ENCODE peak calls at places on chromosomes 16 and 17, in five cellular contexts. S is body of pancreas, T is HFF-Myc, Q is hepatocyte, G is esophagus squamous epithelium. X is an unnamed sample.

GRCh38 chr16:59192551-59193199 is 458.6 kb upstream of the GOT2 start:
- DNase-seq in T (no peak), S (no peak), G (no peak), Q (peak), X (no peak)

GRCh38 chr16:83802135-83802534 is 5.6 kb upstream of the HSBP1 start:
- DNase-seq in G (no peak), T (peak), S (no peak), Q (peak), X (peak)

GRCh38 chr16:67965668-67966548 is 2.5 kb downstream of the SLC12A4 start:
- DNase-seq in Q (no peak), G (no peak), S (no peak), T (no peak), X (no peak)

GRCh38 chr16:57700801-57701551 is 6.4 kb downstream of the DRC7 start:
- DNase-seq in G (no peak), T (no peak), Q (peak), S (no peak), X (no peak)

GRCh38 chr17:21457051-21458026 is 81.2 kb downstream of the KCNJ12 start:
- DNase-seq in T (peak), S (peak), Q (peak), G (peak), X (peak)

GRCh38 chr16:87966685-87967185 is 15.5 kb downstream of the BANP start:
- DNase-seq in S (peak), G (no peak), T (no peak), Q (peak), X (no peak)

GRCh38 chr17:75856062-75856681 is 1.0 kb upstream of the WBP2 start:
- DNase-seq in Q (no peak), T (no peak), S (peak), G (no peak), X (no peak)

GRCh38 chr16:27199747-27200146 is 3.6 kb upstream of the KDM8 start:
- DNase-seq in G (no peak), T (no peak), Q (no peak), S (no peak), X (no peak)

GRCh38 chr16:88730632-88731607 is 24.6 kb downstream of the CTU2 start:
- DNase-seq in G (no peak), T (no peak), S (no peak), Q (no peak), X (no peak)

GRCh38 chr17:9899280-9900018 is 5.6 kb downstream of the RCVRN start:
- DNase-seq in T (no peak), G (no peak), S (peak), Q (no peak), X (no peak)

GRCh38 chr17:55346658-55347057 is 75.0 kb downstream of the MMD start:
- DNase-seq in Q (no peak), S (no peak), G (no peak), T (no peak), X (no peak)

GRCh38 chr17:9529033-9529748 is 46.4 kb downstream of the STX8 start:
- DNase-seq in T (peak), Q (peak), S (no peak), G (no peak), X (no peak)

GRCh38 chr17:2059125-2059836 is 4.4 kb downstream of the HIC1 start:
- DNase-seq in S (peak), Q (no peak), G (no peak), T (no peak), X (no peak)

GRCh38 chr16:5615868-5616642 is 518.5 kb upstream of the EEF2KMT start:
- DNase-seq in T (peak), S (peak), G (no peak), Q (peak), X (no peak)

GRCh38 chr16:65306313-65306712 is 184.4 kb upstream of the CDH11 start:
- DNase-seq in S (no peak), Q (no peak), T (no peak), G (no peak), X (no peak)

GRCh38 chr17:29568331-29569244 is at the start of gene TP53I13:
- DNase-seq in S (peak), T (no peak), G (peak), Q (peak), X (no peak)

GRCh38 chr17:50583636-50584035 is 23.1 kb downstream of the CACNA1G start:
- DNase-seq in G (no peak), S (no peak), Q (no peak), T (no peak), X (no peak)

GRCh38 chr16:66928702-66929388 is 3.5 kb upstream of the RRAD start:
- DNase-seq in S (no peak), T (no peak), G (no peak), Q (peak), X (no peak)

GRCh38 chr17:34624767-34625389 is 45.5 kb downstream of the TMEM132E start:
- DNase-seq in Q (no peak), G (no peak), T (no peak), S (no peak), X (no peak)

GRCh38 chr17:27296427-27296979 is 2.6 kb downstream of the WSB1 start:
- DNase-seq in Q (peak), S (no peak), G (no peak), T (no peak), X (peak)

GRCh38 chr16:60989592-60989991 is 1046.6 kb downstream of the CDH8 start:
- DNase-seq in Q (no peak), T (no peak), S (no peak), G (no peak), X (no peak)

GRCh38 chr16:56203052-56203451 is 11.8 kb downstream of the GNAO1 start:
- DNase-seq in S (no peak), Q (peak), T (no peak), G (no peak), X (no peak)

GRCh38 chr17:4935650-4936049 is 3.6 kb downstream of the GP1BA start:
- DNase-seq in S (no peak), G (no peak), T (no peak), Q (no peak), X (no peak)

GRCh38 chr17:40956401-40957254 is 10.1 kb downstream of the KRT39 start:
- DNase-seq in S (no peak), Q (peak), G (no peak), T (peak), X (peak)

GRCh38 chr17:6913608-6914443 is 82.0 kb upstream of the ALOX12 start:
- DNase-seq in G (no peak), T (no peak), Q (peak), S (peak), X (no peak)

GRCh38 chr17:45108595-45109521 is 23.5 kb downstream of the PLCD3 start:
- DNase-seq in Q (no peak), S (peak), G (no peak), T (no peak), X (no peak)

GRCh38 chr17:37605813-37606505 is 3.3 kb downstream of the SYNRG start:
- DNase-seq in G (no peak), S (no peak), Q (no peak), T (no peak), X (peak)

GRCh38 chr17:38554430-38555350 is 51.1 kb downstream of the SRCIN1 start:
- DNase-seq in T (no peak), S (no peak), Q (no peak), G (no peak), X (no peak)

GRCh38 chr16:58127033-58127556 is 2.1 kb downstream of the CFAP20 start:
- DNase-seq in S (peak), G (no peak), Q (no peak), T (peak), X (peak)

GRCh38 chr17:6752068-6752909 is 3.6 kb upstream of the XAF1 start:
- DNase-seq in T (peak), Q (peak), G (no peak), S (peak), X (peak)

GRCh38 chr17:80529904-80530292 is 14.7 kb upstream of the RPTOR start:
- DNase-seq in Q (no peak), G (no peak), T (no peak), S (no peak), X (no peak)

GRCh38 chr16:76943936-76944335 is 247.1 kb upstream of the MON1B start:
- DNase-seq in T (no peak), Q (no peak), G (no peak), S (no peak), X (no peak)

GRCh38 chr16:81548901-81549546 is 104.4 kb downstream of the CMIP start:
- DNase-seq in S (peak), G (no peak), Q (peak), T (no peak), X (no peak)
- TF ChIP-seq CTCF in S (no peak), G (no peak), Q (no peak), T (no peak), X (no peak)

GRCh38 chr16:3362931-3363330 is 7.2 kb downstream of the OR2C1 start:
- DNase-seq in T (no peak), S (no peak), G (no peak), Q (no peak), X (no peak)

GRCh38 chr16:3369073-3369472 is 13.4 kb downstream of the OR2C1 start:
- DNase-seq in Q (no peak), S (no peak), G (no peak), T (no peak), X (no peak)

GRCh38 chr16:3363793-3364192 is 8.1 kb downstream of the OR2C1 start:
- DNase-seq in G (no peak), Q (no peak), T (no peak), S (no peak), X (no peak)

DNA sequence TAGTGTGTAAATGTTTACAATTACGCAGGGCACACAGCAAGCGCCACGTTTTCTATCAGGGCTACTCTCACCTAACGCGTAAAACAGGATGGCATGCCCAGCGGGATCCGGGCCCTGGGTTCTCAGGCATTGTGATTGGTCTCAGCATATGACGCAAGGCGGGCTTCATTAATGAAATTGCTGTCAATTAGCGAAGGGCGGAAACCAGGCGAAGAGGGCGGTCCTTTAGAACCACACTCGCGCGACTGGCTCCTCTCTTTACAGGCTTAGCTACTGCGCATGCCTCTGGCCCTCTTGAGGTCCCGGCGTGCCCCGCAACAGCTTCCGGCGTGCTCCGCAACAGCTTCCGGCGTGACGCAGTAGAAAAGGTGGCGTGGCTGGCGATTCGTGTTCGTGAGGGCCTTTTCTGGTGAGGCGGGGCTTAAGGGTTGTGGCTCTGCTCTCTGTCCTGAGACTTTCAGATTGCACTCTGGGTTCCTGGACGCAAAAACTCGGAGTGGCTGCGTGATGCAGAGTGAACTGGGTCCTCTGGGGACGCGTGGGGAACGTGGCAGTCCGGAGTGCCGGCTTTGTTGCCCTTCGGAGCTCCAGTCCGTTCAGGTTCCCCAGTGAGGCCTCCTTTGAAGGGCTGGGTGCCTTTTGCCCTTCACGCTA is 9.2 kb downstream of the OR2C1 start:
- DNase-seq in G (peak), Q (no peak), T (peak), S (peak), X (peak)
- H3K4me3 ChIP-seq in G (peak), Q (no peak), T (peak), S (no peak), X (peak)

GRCh38 chr17:60641810-60642220 is 35.8 kb upstream of the BCAS3 start:
- DNase-seq in S (peak), T (peak), Q (peak), G (no peak), X (peak)
- TF ChIP-seq CTCF in S (peak), T (peak), Q (peak), G (peak), X (peak)

DNA sequence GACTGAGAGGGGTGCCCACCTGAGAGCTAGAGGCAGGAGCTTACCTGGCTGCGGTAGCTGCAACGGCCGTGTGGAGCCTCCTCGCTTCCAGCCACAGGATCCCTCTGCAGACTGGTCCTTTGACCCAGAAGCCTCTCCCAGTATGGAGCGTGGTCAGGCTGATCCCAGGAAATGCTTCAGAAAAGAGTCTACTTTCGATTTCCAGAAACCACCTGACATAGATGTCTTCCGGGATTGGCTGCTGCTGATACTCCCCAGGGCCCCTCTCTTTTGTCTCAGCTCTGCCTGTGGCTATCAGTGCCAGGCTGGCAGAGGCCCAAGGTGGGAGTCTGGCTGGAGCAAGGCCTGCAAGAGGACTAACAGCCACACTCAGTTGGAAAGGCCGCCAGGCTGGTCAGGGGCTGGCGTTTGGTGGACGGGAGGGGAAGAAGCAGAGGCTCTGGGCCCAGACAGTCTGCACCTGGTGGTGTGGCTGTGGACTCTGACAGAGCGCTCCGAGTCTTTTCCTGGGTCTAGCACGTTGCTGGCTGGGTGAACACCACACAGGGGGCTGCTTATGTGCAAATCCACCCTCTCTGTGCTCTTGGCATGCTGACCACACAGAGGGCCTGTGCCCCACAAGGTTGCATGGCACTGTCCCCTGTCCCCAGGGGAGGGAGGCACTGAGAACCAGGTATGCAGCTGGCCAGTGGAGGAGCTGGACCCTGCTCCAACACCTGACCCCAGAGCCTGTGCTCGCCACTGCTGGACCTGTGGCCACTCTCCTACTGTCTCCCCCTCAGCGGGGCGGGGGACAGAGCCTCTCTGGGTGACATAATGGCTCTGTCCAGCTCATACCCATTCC is at the start of gene LGALS3BP:
- DNase-seq in T (peak), G (no peak), S (peak), Q (peak), X (no peak)
- H3K4me3 ChIP-seq in T (peak), G (peak), S (no peak), Q (peak), X (peak)

DNA sequence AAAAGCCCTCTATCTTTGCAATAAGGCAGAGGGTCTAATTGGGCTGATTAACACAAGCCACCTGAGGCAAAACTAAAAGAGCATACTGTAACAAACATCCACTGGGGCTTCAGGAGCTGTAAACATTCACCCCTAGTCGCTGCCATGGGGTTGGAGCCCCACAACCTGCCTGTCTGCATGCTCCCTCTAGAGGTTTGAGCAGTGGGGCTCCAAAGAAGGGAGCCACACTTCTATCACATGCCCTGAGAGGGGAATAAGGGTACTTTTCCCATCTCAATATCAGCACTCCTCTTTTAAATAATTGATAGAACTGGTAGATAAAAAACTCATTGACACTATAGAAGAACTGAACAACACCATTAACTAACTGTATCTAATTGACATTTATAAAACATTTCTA is 130.1 kb upstream of the COX10 start:
- DNase-seq in Q (no peak), S (no peak), T (no peak), G (no peak), X (no peak)
- TF ChIP-seq CTCF in Q (no peak), S (no peak), T (peak), G (no peak), X (no peak)